ENCODE peak calls at places on chromosomes 6 and 20, in four cellular contexts. I, M, Y and Q are unnamed samples.

GRCh38 chr6:154166140-154166539 is 127.1 kb downstream of the OPRM1 start:
- DNase-seq in I (no peak), M (no peak), Y (no peak), Q (no peak)

GRCh38 chr20:9363673-9364072 is 150.7 kb upstream of the LAMP5 start:
- DNase-seq in I (no peak), M (no peak), Y (no peak), Q (no peak)

GRCh38 chr6:124993327-124993726 is 31.1 kb downstream of the RNF217 start:
- DNase-seq in I (no peak), M (no peak), Y (no peak), Q (no peak)

GRCh38 chr6:142893088-142893487 is 51.9 kb downstream of the HIVEP2 start:
- DNase-seq in I (no peak), M (no peak), Y (no peak), Q (no peak)

GRCh38 chr6:160248538-160248937 is 10.1 kb downstream of the SLC22A2 start:
- DNase-seq in I (no peak), M (no peak), Y (no peak), Q (no peak)

GRCh38 chr6:28480253-28480932 is 35.2 kb downstream of the GPX6 start:
- DNase-seq in I (no peak), M (no peak), Y (no peak), Q (no peak)

GRCh38 chr6:44072959-44073611 is 54.2 kb downstream of the MRPL14 start:
- DNase-seq in I (peak), M (peak), Y (peak), Q (peak)

GRCh38 chr6:19610260-19610659 is 226.9 kb upstream of the ID4 start:
- DNase-seq in I (no peak), M (no peak), Y (no peak), Q (no peak)

GRCh38 chr20:3687655-3688054 is 5.8 kb upstream of the ADAM33 start:
- DNase-seq in I (no peak), M (no peak), Y (no peak), Q (no peak)

GRCh38 chr6:41741625-41742490 is 5.3 kb downstream of the PGC start:
- DNase-seq in I (no peak), M (no peak), Y (no peak), Q (no peak)

GRCh38 chr6:70270287-70271005 is 32.4 kb downstream of the COL9A1 start:
- DNase-seq in I (no peak), M (no peak), Y (no peak), Q (no peak)

GRCh38 chr20:48791666-48792071 is 36.1 kb downstream of the PREX1 start:
- DNase-seq in I (no peak), M (no peak), Y (no peak), Q (no peak)

GRCh38 chr6:101722481-101722880 is 329.0 kb downstream of the GRIK2 start:
- DNase-seq in I (no peak), M (no peak), Y (no peak), Q (no peak)

GRCh38 chr6:112298816-112299281 is 44.5 kb upstream of the LAMA4 start:
- DNase-seq in I (no peak), M (no peak), Y (no peak), Q (no peak)